ENCODE peak calls at places on chromosomes 16 and 17, in five cellular contexts. One of them, this sample, is unnamed.

GRCh38 chr16:58336332-58337089 is 41.7 kb upstream of the PRSS54 start:
- DNase-seq in HCT116: peak
- DNase-seq in H1: peak
- DNase-seq in K562: peak
- DNase-seq in GM12878: peak
- DNase-seq in this sample: peak

GRCh38 chr16:86831366-86831765 is 253.0 kb downstream of the FOXL1 start:
- DNase-seq in HCT116: no peak
- DNase-seq in H1: no peak
- DNase-seq in K562: no peak
- DNase-seq in GM12878: no peak
- DNase-seq in this sample: no peak

GRCh38 chr16:58661199-58661830 is 23.3 kb downstream of the SLC38A7 start:
- DNase-seq in HCT116: peak
- DNase-seq in H1: no peak
- DNase-seq in K562: peak
- DNase-seq in GM12878: no peak
- DNase-seq in this sample: peak

GRCh38 chr17:26773189-26774188 is 520.4 kb upstream of the WSB1 start:
- DNase-seq in HCT116: no peak
- DNase-seq in H1: no peak
- DNase-seq in K562: no peak
- DNase-seq in GM12878: no peak
- DNase-seq in this sample: no peak

GRCh38 chr17:66889480-66890230 is 54.7 kb downstream of the CACNG5 start:
- DNase-seq in HCT116: no peak
- DNase-seq in H1: no peak
- DNase-seq in K562: no peak
- DNase-seq in GM12878: no peak
- DNase-seq in this sample: no peak

GRCh38 chr17:63998721-63999679 is 849 bp downstream of the PRR29 start:
- DNase-seq in HCT116: no peak
- DNase-seq in H1: no peak
- DNase-seq in K562: no peak
- DNase-seq in GM12878: no peak
- DNase-seq in this sample: no peak

GRCh38 chr17:67628580-67629013 is 89.1 kb upstream of the NOL11 start:
- DNase-seq in HCT116: no peak
- DNase-seq in H1: peak
- DNase-seq in K562: peak
- DNase-seq in GM12878: no peak
- DNase-seq in this sample: no peak

GRCh38 chr17:14582996-14583395 is 282.1 kb downstream of the HS3ST3B1 start:
- DNase-seq in HCT116: no peak
- DNase-seq in H1: no peak
- DNase-seq in K562: no peak
- DNase-seq in GM12878: no peak
- DNase-seq in this sample: no peak

GRCh38 chr16:12801511-12802042 is 2.1 kb downstream of the CPPED1 start:
- DNase-seq in HCT116: no peak
- DNase-seq in H1: no peak
- DNase-seq in K562: peak
- DNase-seq in GM12878: peak
- DNase-seq in this sample: no peak

GRCh38 chr16:61900482-61900881 is 135.8 kb downstream of the CDH8 start:
- DNase-seq in HCT116: no peak
- DNase-seq in H1: no peak
- DNase-seq in K562: no peak
- DNase-seq in GM12878: no peak
- DNase-seq in this sample: no peak

GRCh38 chr16:86676216-86676800 is 98.0 kb downstream of the FOXL1 start:
- DNase-seq in HCT116: peak
- DNase-seq in H1: no peak
- DNase-seq in K562: no peak
- DNase-seq in GM12878: no peak
- DNase-seq in this sample: no peak

GRCh38 chr17:1298616-1299015 is 19.2 kb downstream of the TRARG1 start:
- DNase-seq in HCT116: no peak
- DNase-seq in H1: peak
- DNase-seq in K562: no peak
- DNase-seq in GM12878: no peak
- DNase-seq in this sample: no peak

GRCh38 chr17:1559743-1560581 is 2.6 kb downstream of the PITPNA start:
- DNase-seq in HCT116: no peak
- DNase-seq in H1: no peak
- DNase-seq in K562: no peak
- DNase-seq in GM12878: no peak
- DNase-seq in this sample: no peak

GRCh38 chr16:12095275-12096161 is 119.0 kb downstream of the SNX29 start:
- DNase-seq in HCT116: peak
- DNase-seq in H1: peak
- DNase-seq in K562: peak
- DNase-seq in GM12878: no peak
- DNase-seq in this sample: no peak

GRCh38 chr17:49290690-49291326 is 60.2 kb upstream of the PHOSPHO1 start:
- DNase-seq in HCT116: peak
- DNase-seq in H1: no peak
- DNase-seq in K562: peak
- DNase-seq in GM12878: no peak
- DNase-seq in this sample: no peak

GRCh38 chr17:72151565-72152391 is 31.0 kb downstream of the SOX9 start:
- DNase-seq in HCT116: peak
- DNase-seq in H1: peak
- DNase-seq in K562: peak
- DNase-seq in GM12878: no peak
- DNase-seq in this sample: peak

GRCh38 chr16:25106567-25107465 is 4.7 kb upstream of the LCMT1 start:
- DNase-seq in HCT116: peak
- DNase-seq in H1: peak
- DNase-seq in K562: peak
- DNase-seq in GM12878: no peak
- DNase-seq in this sample: peak

GRCh38 chr17:78338860-78339259 is 21.0 kb downstream of the SOCS3 start:
- DNase-seq in HCT116: peak
- DNase-seq in H1: no peak
- DNase-seq in K562: no peak
- DNase-seq in GM12878: no peak
- DNase-seq in this sample: no peak

GRCh38 chr16:46918400-46918799 is 34.2 kb downstream of the GPT2 start:
- DNase-seq in HCT116: no peak
- DNase-seq in H1: no peak
- DNase-seq in K562: no peak
- DNase-seq in GM12878: no peak
- DNase-seq in this sample: no peak

GRCh38 chr16:13909872-13910303 is 10.1 kb upstream of the ERCC4 start:
- DNase-seq in HCT116: no peak
- DNase-seq in H1: no peak
- DNase-seq in K562: no peak
- DNase-seq in GM12878: no peak
- DNase-seq in this sample: no peak

GRCh38 chr16:53892155-53892554 is 188.2 kb downstream of the FTO start:
- DNase-seq in HCT116: peak
- DNase-seq in H1: peak
- DNase-seq in K562: peak
- DNase-seq in GM12878: no peak
- DNase-seq in this sample: peak

GRCh38 chr17:80446645-80447405 is 29.6 kb downstream of the NPTX1 start:
- DNase-seq in HCT116: no peak
- DNase-seq in H1: no peak
- DNase-seq in K562: no peak
- DNase-seq in GM12878: no peak
- DNase-seq in this sample: no peak

GRCh38 chr16:27650073-27650701 is 100.2 kb downstream of the KATNIP start:
- DNase-seq in HCT116: no peak
- DNase-seq in H1: no peak
- DNase-seq in K562: no peak
- DNase-seq in GM12878: no peak
- DNase-seq in this sample: no peak
- TF ChIP-seq ZNF274 in HCT116: no peak
- TF ChIP-seq ZNF274 in H1: no peak
- TF ChIP-seq ZNF274 in K562: no peak
- TF ChIP-seq ZNF274 in GM12878: no peak
- TF ChIP-seq ZNF274 in this sample: no peak

DNA sequence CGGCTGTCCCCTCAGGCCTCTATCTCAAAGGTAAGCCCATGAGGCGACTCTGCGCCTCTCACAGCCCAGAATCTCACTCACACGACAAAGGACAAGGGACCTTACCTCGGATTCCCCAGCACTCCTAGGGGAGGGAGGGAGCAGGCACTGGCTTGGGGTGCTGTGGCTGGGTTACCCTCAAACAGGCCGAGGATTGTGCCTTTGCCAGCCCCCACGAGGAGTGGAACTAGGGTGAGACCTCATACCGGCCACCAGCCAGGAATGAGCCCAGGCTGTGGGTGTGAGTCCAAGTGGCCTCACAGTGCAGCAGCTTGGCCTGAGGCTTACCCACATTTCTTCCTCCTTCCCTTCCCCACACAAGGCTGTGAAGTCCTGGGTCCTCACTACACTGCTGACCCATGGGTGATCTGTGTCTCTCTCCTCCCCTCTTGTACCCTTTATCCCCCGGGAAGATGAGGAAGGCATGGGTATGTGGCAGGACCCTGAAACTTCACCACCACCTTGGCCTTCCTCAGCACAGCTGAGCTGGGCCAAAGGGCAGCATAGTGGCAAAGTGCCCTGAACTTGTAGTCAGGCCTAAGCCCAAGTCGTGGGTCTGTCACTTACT is 5.9 kb downstream of the PROCA1 start:
- DNase-seq in HCT116: no peak
- DNase-seq in H1: no peak
- DNase-seq in K562: no peak
- DNase-seq in GM12878: no peak
- DNase-seq in this sample: no peak
- TF ChIP-seq ZNF274 in HCT116: no peak
- TF ChIP-seq ZNF274 in H1: no peak
- TF ChIP-seq ZNF274 in K562: no peak
- TF ChIP-seq ZNF274 in GM12878: no peak
- TF ChIP-seq ZNF274 in this sample: no peak

DNA sequence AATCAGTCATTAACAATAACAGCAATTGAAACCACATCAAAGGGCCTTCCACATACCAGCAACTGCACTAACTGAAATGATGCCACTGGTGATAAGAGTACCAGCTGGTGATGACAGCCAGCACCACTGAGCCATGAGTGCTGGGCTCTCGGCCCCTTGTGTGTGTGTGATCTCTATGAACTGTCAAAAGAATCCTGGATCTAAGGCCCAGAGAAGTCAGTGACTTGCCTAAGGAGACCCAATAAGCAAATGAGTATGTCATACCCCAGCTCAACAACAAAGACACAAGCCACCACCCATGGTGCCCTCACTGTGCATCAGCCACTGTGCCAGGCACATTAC is 220.9 kb downstream of the ZNF423 start:
- DNase-seq in HCT116: no peak
- DNase-seq in H1: no peak
- DNase-seq in K562: no peak
- DNase-seq in GM12878: no peak
- DNase-seq in this sample: no peak
- TF ChIP-seq ZNF274 in HCT116: no peak
- TF ChIP-seq ZNF274 in H1: no peak
- TF ChIP-seq ZNF274 in K562: no peak
- TF ChIP-seq ZNF274 in GM12878: no peak
- TF ChIP-seq ZNF274 in this sample: no peak

DNA sequence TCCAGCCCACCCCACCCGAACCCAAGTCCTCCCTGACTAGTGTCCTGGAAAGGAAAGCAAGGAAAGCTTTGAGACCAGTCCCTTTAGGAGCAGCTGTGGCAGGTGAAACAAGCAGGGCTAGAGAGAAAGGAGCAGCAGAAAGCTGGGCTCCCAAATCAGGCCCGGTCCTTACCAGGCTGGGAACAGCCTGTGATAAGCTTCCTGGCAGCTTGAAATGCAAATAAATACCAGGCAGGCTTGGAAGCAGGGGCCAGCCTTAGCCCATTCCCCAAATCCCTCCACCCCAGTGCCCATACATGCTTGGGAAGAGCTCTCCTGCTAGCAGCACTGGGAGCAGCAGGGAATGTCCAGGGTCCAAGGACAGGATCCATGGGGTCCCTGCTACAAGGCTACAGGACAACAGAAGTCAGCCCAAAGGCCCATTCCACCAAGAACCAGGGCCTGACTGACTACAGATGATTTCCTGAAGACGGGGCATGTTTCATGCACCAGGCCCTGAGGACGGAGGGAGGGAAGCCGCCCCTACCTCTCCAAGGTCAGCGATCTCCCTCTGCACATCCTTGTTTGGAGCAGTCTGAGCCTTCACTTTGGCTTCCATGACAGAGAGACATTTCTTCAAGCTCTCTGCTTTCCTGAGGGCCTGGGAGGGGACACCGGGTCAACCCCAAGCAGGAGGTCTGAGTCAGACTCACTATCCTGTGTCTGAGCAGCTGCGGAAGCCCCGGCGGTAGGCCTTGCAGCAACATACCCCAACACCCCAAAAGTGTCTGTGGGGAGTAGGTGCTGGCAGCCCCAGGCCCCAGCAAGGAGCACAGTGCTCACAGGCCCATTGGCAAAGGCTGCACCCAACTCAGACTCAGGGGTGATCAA is 2.6 kb upstream of the EXOSC6 start:
- DNase-seq in HCT116: no peak
- DNase-seq in H1: no peak
- DNase-seq in K562: no peak
- DNase-seq in GM12878: no peak
- DNase-seq in this sample: no peak
- TF ChIP-seq ZNF274 in HCT116: no peak
- TF ChIP-seq ZNF274 in H1: no peak
- TF ChIP-seq ZNF274 in K562: no peak
- TF ChIP-seq ZNF274 in GM12878: no peak
- TF ChIP-seq ZNF274 in this sample: no peak

GRCh38 chr16:81265052-81265451 is 26.6 kb downstream of the BCO1 start:
- DNase-seq in HCT116: no peak
- DNase-seq in H1: no peak
- DNase-seq in K562: no peak
- DNase-seq in GM12878: no peak
- DNase-seq in this sample: no peak

GRCh38 chr16:81265658-81266451 is 27.4 kb downstream of the BCO1 start:
- DNase-seq in HCT116: no peak
- DNase-seq in H1: no peak
- DNase-seq in K562: no peak
- DNase-seq in GM12878: no peak
- DNase-seq in this sample: no peak

GRCh38 chr16:81264386-81264785 is 25.9 kb downstream of the BCO1 start:
- DNase-seq in HCT116: no peak
- DNase-seq in H1: no peak
- DNase-seq in K562: no peak
- DNase-seq in GM12878: no peak
- DNase-seq in this sample: no peak

GRCh38 chr16:81263470-81264200 is 25.1 kb downstream of the BCO1 start:
- DNase-seq in HCT116: no peak
- DNase-seq in H1: no peak
- DNase-seq in K562: no peak
- DNase-seq in GM12878: no peak
- DNase-seq in this sample: no peak

DNA sequence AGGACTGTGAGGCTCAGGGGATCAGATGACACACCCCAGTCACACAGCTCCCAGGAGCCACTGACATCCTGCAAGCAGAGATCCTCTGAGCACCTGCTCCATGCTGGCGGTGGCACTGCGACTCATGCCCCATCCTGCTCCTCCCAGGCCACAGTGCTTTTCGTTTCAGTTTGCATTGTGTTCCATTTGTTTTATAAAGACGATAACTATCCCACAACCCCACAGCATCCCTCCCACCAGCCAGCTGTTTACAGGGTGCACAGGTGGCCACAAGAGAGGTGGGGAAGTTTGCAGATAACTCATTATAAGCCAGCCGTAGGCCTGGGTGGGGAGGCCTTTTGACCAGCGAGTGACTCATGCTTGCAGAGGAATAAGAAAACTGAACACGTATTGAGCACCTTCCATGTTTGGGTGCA is 28.2 kb downstream of the BCO1 start:
- DNase-seq in HCT116: no peak
- DNase-seq in H1: no peak
- DNase-seq in K562: no peak
- DNase-seq in GM12878: no peak
- DNase-seq in this sample: no peak
- TF ChIP-seq ZNF274 in HCT116: no peak
- TF ChIP-seq ZNF274 in H1: no peak
- TF ChIP-seq ZNF274 in K562: no peak
- TF ChIP-seq ZNF274 in GM12878: no peak
- TF ChIP-seq ZNF274 in this sample: no peak